ENCODE peak calls at places on chromosomes 2 and 18, in eight cellular contexts. P is adrenal gland; Y is activated CD4-positive, alpha-beta T cell treated with anti-CD3 and anti-CD28 coated beads, Interleukin-2, amount 50 U/mL, for 1 hour; X is stimulated activated CD4-positive, alpha-beta T cell treated with anti-CD3 and anti-CD28 coated beads, Interleukin-2, amount 100 ng/mL, for 4 hours; L is effector CD8-positive, alpha-beta T cell; R is RKO; M is B cell; U is T-helper 2 cell. W is an unnamed sample.

GRCh38 chr18:48566588-48566987 is 27.8 kb downstream of the CTIF start:
- DNase-seq in R (peak), L (no peak), U (no peak), Y (no peak), M (no peak), P (no peak), X (no peak), W (no peak)

GRCh38 chr2:102147935-102148334 is 5.4 kb downstream of the IL1R1 start:
- DNase-seq in L (no peak), X (peak), P (no peak), U (no peak), R (no peak), Y (no peak), M (no peak), W (no peak)

GRCh38 chr2:158034198-158034831 is 67.4 kb upstream of the UPP2 start:
- DNase-seq in Y (no peak), X (no peak), U (no peak), L (no peak), P (peak), M (no peak), R (peak), W (peak)

GRCh38 chr18:13424377-13424776 is 205.8 kb downstream of the LDLRAD4 start:
- DNase-seq in M (no peak), U (no peak), R (no peak), P (no peak), L (no peak), X (no peak), Y (no peak), W (no peak)

GRCh38 chr2:133039531-133039930 is 369.5 kb upstream of the LYPD1 start:
- DNase-seq in M (no peak), L (no peak), R (no peak), U (no peak), Y (no peak), X (no peak), P (no peak), W (no peak)

GRCh38 chr18:21897811-21898210 is 157.2 kb downstream of the MIB1 start:
- DNase-seq in M (peak), Y (no peak), P (peak), U (no peak), L (no peak), R (peak), X (no peak), W (peak)

GRCh38 chr2:227460079-227460485 is 11.9 kb upstream of the AGFG1 start:
- DNase-seq in Y (peak), L (no peak), P (peak), U (peak), M (no peak), R (peak), X (peak), W (no peak)

GRCh38 chr2:73830871-73831401 is 2.2 kb downstream of the STAMBP start:
- DNase-seq in R (peak), U (peak), P (peak), X (peak), M (no peak), L (no peak), Y (no peak), W (peak)

GRCh38 chr18:8469793-8470192 is 139.4 kb upstream of the RAB12 start:
- DNase-seq in R (no peak), M (no peak), L (no peak), X (no peak), U (no peak), P (no peak), Y (no peak), W (no peak)

GRCh38 chr2:46298522-46299351 is 1.5 kb downstream of the EPAS1 start:
- DNase-seq in X (no peak), L (no peak), R (no peak), M (peak), U (no peak), P (peak), Y (peak), W (peak)

GRCh38 chr2:64371727-64372126 is 82.2 kb upstream of the LGALSL start:
- DNase-seq in M (no peak), Y (no peak), X (no peak), P (no peak), U (no peak), R (no peak), L (no peak), W (peak)

GRCh38 chr2:156476516-156477206 is 40.5 kb downstream of the GPD2 start:
- DNase-seq in P (no peak), U (no peak), R (no peak), L (no peak), X (no peak), Y (no peak), M (no peak), W (peak)

GRCh38 chr2:227326783-227327182 is 1.7 kb downstream of the MFF start:
- DNase-seq in L (no peak), Y (no peak), U (no peak), P (no peak), X (no peak), M (no peak), R (peak), W (no peak)

GRCh38 chr2:128444044-128444771 is 125.5 kb upstream of the HS6ST1 start:
- DNase-seq in M (no peak), L (no peak), Y (no peak), X (no peak), P (no peak), U (no peak), R (no peak), W (no peak)

GRCh38 chr2:48146552-48146951 is 240.3 kb upstream of the FBXO11 start:
- DNase-seq in M (no peak), Y (no peak), U (peak), R (no peak), P (no peak), X (no peak), L (no peak), W (no peak)

GRCh38 chr2:217922101-217923006 is 80.4 kb downstream of the TNS1 start:
- DNase-seq in R (no peak), L (no peak), M (no peak), X (no peak), U (no peak), Y (no peak), P (peak), W (no peak)

GRCh38 chr2:65300772-65301711 is 73.4 kb downstream of the ACTR2 start:
- DNase-seq in L (peak), M (peak), R (no peak), U (peak), Y (peak), X (peak), P (no peak), W (no peak)

GRCh38 chr2:218879881-218880748 is 537 bp upstream of the WNT10A start:
- DNase-seq in M (peak), Y (peak), L (peak), U (peak), P (peak), R (no peak), X (peak), W (peak)

GRCh38 chr2:227503433-227504406 is 31.8 kb downstream of the AGFG1 start:
- DNase-seq in Y (no peak), U (no peak), P (peak), X (no peak), R (peak), L (no peak), M (no peak), W (peak)

GRCh38 chr2:3036432-3037125 is 341.0 kb downstream of the EIPR1 start:
- DNase-seq in Y (no peak), M (no peak), U (no peak), P (no peak), L (no peak), X (no peak), R (no peak), W (no peak)

GRCh38 chr2:73092146-73092783 is 20.5 kb downstream of the RAB11FIP5 start:
- DNase-seq in P (no peak), M (no peak), R (no peak), U (no peak), Y (no peak), X (no peak), L (no peak), W (no peak)

GRCh38 chr2:39266139-39266805 is 22.5 kb upstream of the CDKL4 start:
- DNase-seq in U (no peak), M (peak), X (no peak), L (no peak), Y (no peak), R (peak), P (no peak), W (no peak)

GRCh38 chr2:69082430-69082997 is 69.5 kb downstream of the ANTXR1 start:
- DNase-seq in R (no peak), M (no peak), Y (no peak), U (no peak), P (peak), X (no peak), L (no peak), W (peak)

GRCh38 chr2:75076088-75076487 is 117.6 kb downstream of the POLE4 start:
- DNase-seq in R (no peak), M (no peak), L (no peak), U (no peak), P (no peak), Y (no peak), X (no peak), W (no peak)

GRCh38 chr2:231696004-231696367 is 12.3 kb upstream of the PTMA start:
- DNase-seq in U (no peak), Y (no peak), X (no peak), R (no peak), L (no peak), P (no peak), M (no peak), W (no peak)

GRCh38 chr2:226548706-226549105 is 250.9 kb downstream of the IRS1 start:
- DNase-seq in P (peak), Y (no peak), M (no peak), X (no peak), U (no peak), R (no peak), L (no peak), W (no peak)

GRCh38 chr2:44211183-44211582 is 42.5 kb downstream of the PPM1B start:
- DNase-seq in X (no peak), L (no peak), Y (no peak), R (no peak), U (no peak), M (no peak), P (no peak), W (no peak)

GRCh38 chr2:146661494-146662096 is 1183.2 kb upstream of the ACVR2A start:
- DNase-seq in Y (no peak), X (no peak), U (no peak), P (no peak), L (no peak), M (no peak), R (peak), W (peak)

GRCh38 chr18:36354989-36355388 is 57.5 kb downstream of the FHOD3 start:
- DNase-seq in L (no peak), P (peak), X (no peak), Y (no peak), U (no peak), R (peak), M (no peak), W (no peak)

GRCh38 chr2:238493880-238494572 is 67.3 kb downstream of the ASB1 start:
- DNase-seq in X (no peak), L (no peak), Y (no peak), U (no peak), P (no peak), R (no peak), M (no peak), W (no peak)

GRCh38 chr2:9764153-9764778 is 79.0 kb upstream of the TAF1B start:
- DNase-seq in X (no peak), P (no peak), U (no peak), M (no peak), Y (no peak), L (no peak), R (no peak), W (no peak)

GRCh38 chr2:166436976-166437375 is 57.1 kb downstream of the SCN7A start:
- DNase-seq in L (no peak), P (no peak), R (no peak), Y (no peak), X (no peak), U (no peak), M (no peak), W (no peak)

GRCh38 chr2:143284087-143284675 is 155.0 kb downstream of the ARHGAP15 start:
- DNase-seq in P (peak), M (no peak), Y (peak), R (peak), L (no peak), U (peak), X (peak), W (peak)

GRCh38 chr2:42390401-42390969 is 29.5 kb upstream of the COX7A2L start:
- DNase-seq in R (no peak), P (no peak), X (no peak), L (no peak), Y (no peak), M (no peak), U (no peak), W (no peak)